ENCODE peak calls at places on chromosomes 7 and 10, in six cellular contexts. K is fibroblast of pulmonary artery; G is islet precursor cell; H is Caki2; X is CD4-positive, alpha-beta memory T cell; Z is mucosa of descending colon. C is an unnamed sample.

GRCh38 chr7:132004528-132004927 is 448.1 kb upstream of the PODXL start:
- DNase-seq in K (peak), G (no peak), H (no peak), X (no peak), Z (no peak), C (peak)

GRCh38 chr10:61765176-61766087 is 102.7 kb downstream of the CABCOCO1 start:
- DNase-seq in K (no peak), G (no peak), H (no peak), X (peak), Z (no peak), C (no peak)

GRCh38 chr7:128726031-128726430 is 13.1 kb upstream of the CALU start:
- DNase-seq in K (no peak), G (no peak), H (no peak), X (no peak), Z (no peak), C (no peak)

GRCh38 chr7:29976673-29977072 is 12.9 kb downstream of the SCRN1 start:
- DNase-seq in K (peak), G (no peak), H (no peak), X (no peak), Z (no peak), C (no peak)

GRCh38 chr7:24216576-24217116 is 67.3 kb upstream of the NPY start:
- DNase-seq in K (peak), G (peak), H (no peak), X (no peak), Z (no peak), C (no peak)

GRCh38 chr10:63462442-63462841 is 3.3 kb downstream of the JMJD1C start:
- DNase-seq in K (no peak), G (no peak), H (no peak), X (no peak), Z (no peak), C (no peak)

GRCh38 chr7:2109936-2110585 is 122.7 kb downstream of the MAD1L1 start:
- DNase-seq in K (peak), G (peak), H (peak), X (no peak), Z (no peak), C (peak)

GRCh38 chr10:131926253-131926652 is 25.4 kb downstream of the PPP2R2D start:
- DNase-seq in K (no peak), G (no peak), H (no peak), X (no peak), Z (no peak), C (no peak)

GRCh38 chr7:51592822-51593221 is 276.2 kb upstream of the COBL start:
- DNase-seq in K (no peak), G (no peak), H (no peak), X (no peak), Z (no peak), C (no peak)

GRCh38 chr7:148485618-148486017 is 104.9 kb upstream of the C7orf33 start:
- DNase-seq in K (no peak), G (no peak), H (no peak), X (no peak), Z (no peak), C (peak)

GRCh38 chr7:84043661-84044191 is 150.9 kb downstream of the SEMA3A start:
- DNase-seq in K (peak), G (no peak), H (no peak), X (no peak), Z (no peak), C (no peak)

GRCh38 chr7:66502230-66503035 is 126.2 kb upstream of the KCTD7 start:
- DNase-seq in K (no peak), G (no peak), H (no peak), X (no peak), Z (no peak), C (no peak)

GRCh38 chr10:18607979-18608378 is 43.4 kb downstream of the NSUN6 start:
- DNase-seq in K (no peak), G (no peak), H (no peak), X (no peak), Z (no peak), C (peak)

GRCh38 chr7:79298145-79298760 is 155.2 kb downstream of the MAGI2 start:
- DNase-seq in K (peak), G (no peak), H (no peak), X (no peak), Z (no peak), C (peak)

GRCh38 chr10:125742465-125742864 is 23.0 kb downstream of the EDRF1 start:
- DNase-seq in K (peak), G (no peak), H (no peak), X (no peak), Z (no peak), C (peak)

GRCh38 chr7:82740246-82740848 is 296.8 kb upstream of the CACNA2D1 start:
- DNase-seq in K (peak), G (peak), H (no peak), X (no peak), Z (no peak), C (peak)

GRCh38 chr7:119826547-119826946 is 446.4 kb upstream of the KCND2 start:
- DNase-seq in K (no peak), G (no peak), H (no peak), X (no peak), Z (no peak), C (no peak)

GRCh38 chr10:36559412-36559811 is 566.0 kb upstream of the ANKRD30A start:
- DNase-seq in K (no peak), G (no peak), H (no peak), X (no peak), Z (no peak), C (no peak)

GRCh38 chr10:78045237-78045636 is 11.6 kb downstream of the RPS24 start:
- DNase-seq in K (no peak), G (no peak), H (no peak), X (no peak), Z (no peak), C (no peak)

GRCh38 chr10:1403508-1404230 is 333.7 kb downstream of the ADARB2 start:
- DNase-seq in K (no peak), G (peak), H (no peak), X (no peak), Z (no peak), C (no peak)

GRCh38 chr10:119496282-119496681 is 46.2 kb downstream of the RGS10 start:
- DNase-seq in K (no peak), G (no peak), H (no peak), X (no peak), Z (no peak), C (no peak)

GRCh38 chr10:109969907-109970306 is 37.9 kb upstream of the ADD3 start:
- DNase-seq in K (no peak), G (no peak), H (no peak), X (no peak), Z (no peak), C (no peak)

GRCh38 chr10:61217851-61218565 is 235.2 kb downstream of the TMEM26 start:
- DNase-seq in K (no peak), G (no peak), H (no peak), X (no peak), Z (no peak), C (no peak)

GRCh38 chr10:53536322-53536721 is 763.7 kb upstream of the MBL2 start:
- DNase-seq in K (no peak), G (no peak), H (no peak), X (no peak), Z (no peak), C (peak)

GRCh38 chr10:79079490-79080355 is 11.0 kb downstream of the ZMIZ1 start:
- DNase-seq in K (peak), G (peak), H (peak), X (no peak), Z (no peak), C (no peak)

GRCh38 chr10:79391231-79392019 is 44.2 kb downstream of the PPIF start:
- DNase-seq in K (no peak), G (peak), H (peak), X (no peak), Z (peak), C (no peak)

C was measured in bronchial epithelial cell.